ENCODE peak calls at places on chromosomes 11 and 22, in ten cellular contexts. T, V, Y, S, O, X, M, Z, D and U are unnamed samples.
A peak's percentile ranks its signal among the peaks of the same experiment; 100 is the strongest.

GRCh38 chr22:32720924-32721323 is 80.6 kb upstream of the TIMP3 start:
- DNase-seq in T (no peak), V (peak; percentile 62), Y (no peak), S (no peak), O (no peak), X (no peak), M (no peak), Z (no peak), D (no peak), U (no peak)

GRCh38 chr11:91625495-91625894 is 599.1 kb upstream of the FAT3 start:
- DNase-seq in T (no peak), V (no peak), Y (no peak), S (no peak), O (no peak), X (no peak), M (no peak), Z (no peak), D (no peak), U (no peak)

GRCh38 chr22:22721681-22722309 is 77.4 kb downstream of the GGTLC2 start:
- DNase-seq in T (no peak), V (peak; percentile 83), Y (no peak), S (peak; percentile 63), O (no peak), X (no peak), M (no peak), Z (no peak), D (peak; percentile 37), U (no peak)

GRCh38 chr11:28738549-28738948 is 630.4 kb downstream of the METTL15 start:
- DNase-seq in T (no peak), V (peak; percentile 34), Y (no peak), S (no peak), O (no peak), X (no peak), M (no peak), Z (no peak), D (no peak), U (no peak)

GRCh38 chr11:125214466-125215204 is 50.1 kb downstream of the PKNOX2 start:
- DNase-seq in T (no peak), V (no peak), Y (peak; percentile 73), S (peak; percentile 69), O (peak; percentile 47), X (no peak), M (no peak), Z (no peak), D (no peak), U (no peak)

GRCh38 chr22:18987765-18988164 is 51.7 kb upstream of the PRODH start:
- DNase-seq in T (no peak), V (no peak), Y (no peak), S (no peak), O (peak; percentile 62), X (no peak), M (peak; percentile 29), Z (no peak), D (no peak), U (no peak)

GRCh38 chr11:2089536-2090165 is 49.5 kb downstream of the IGF2 start:
- DNase-seq in T (peak; percentile 73), V (peak; percentile 11), Y (no peak), S (no peak), O (peak; percentile 47), X (no peak), M (no peak), Z (no peak), D (no peak), U (no peak)

GRCh38 chr11:12123177-12123576 is 12.8 kb downstream of the MICAL2 start:
- DNase-seq in T (no peak), V (peak; percentile 85), Y (no peak), S (no peak), O (no peak), X (no peak), M (no peak), Z (no peak), D (no peak), U (no peak)

GRCh38 chr22:42842658-42843370 is 14.3 kb downstream of the ARFGAP3 start:
- DNase-seq in T (no peak), V (peak; percentile 24), Y (no peak), S (no peak), O (no peak), X (peak; percentile 22), M (no peak), Z (no peak), D (no peak), U (no peak)

GRCh38 chr11:64141081-64141783 is 24.7 kb downstream of the MACROD1 start:
- DNase-seq in T (no peak), V (no peak), Y (peak; percentile 85), S (no peak), O (no peak), X (no peak), M (no peak), Z (no peak), D (no peak), U (no peak)

GRCh38 chr11:125210112-125210511 is 45.6 kb downstream of the PKNOX2 start:
- DNase-seq in T (no peak), V (no peak), Y (no peak), S (no peak), O (peak; percentile 51), X (no peak), M (no peak), Z (no peak), D (no peak), U (no peak)

GRCh38 chr22:17638182-17638431 is 450 bp upstream of the BCL2L13 start:
- DNase-seq in T (no peak), V (no peak), Y (no peak), S (no peak), O (no peak), X (no peak), M (no peak), Z (no peak), D (no peak), U (no peak)

GRCh38 chr11:1375161-1375954 is 14.4 kb upstream of the BRSK2 start:
- DNase-seq in T (no peak), V (no peak), Y (peak; percentile 66), S (no peak), O (no peak), X (no peak), M (no peak), Z (no peak), D (no peak), U (no peak)

GRCh38 chr11:85182437-85183109 is 444.6 kb downstream of the DLG2 start:
- DNase-seq in T (peak; percentile 69), V (peak; percentile 35), Y (no peak), S (no peak), O (peak; percentile 65), X (no peak), M (no peak), Z (no peak), D (no peak), U (no peak)

GRCh38 chr11:9206496-9206895 is 58.7 kb downstream of the DENND5A start:
- DNase-seq in T (no peak), V (peak; percentile 78), Y (no peak), S (no peak), O (no peak), X (no peak), M (no peak), Z (no peak), D (no peak), U (no peak)

DNA sequence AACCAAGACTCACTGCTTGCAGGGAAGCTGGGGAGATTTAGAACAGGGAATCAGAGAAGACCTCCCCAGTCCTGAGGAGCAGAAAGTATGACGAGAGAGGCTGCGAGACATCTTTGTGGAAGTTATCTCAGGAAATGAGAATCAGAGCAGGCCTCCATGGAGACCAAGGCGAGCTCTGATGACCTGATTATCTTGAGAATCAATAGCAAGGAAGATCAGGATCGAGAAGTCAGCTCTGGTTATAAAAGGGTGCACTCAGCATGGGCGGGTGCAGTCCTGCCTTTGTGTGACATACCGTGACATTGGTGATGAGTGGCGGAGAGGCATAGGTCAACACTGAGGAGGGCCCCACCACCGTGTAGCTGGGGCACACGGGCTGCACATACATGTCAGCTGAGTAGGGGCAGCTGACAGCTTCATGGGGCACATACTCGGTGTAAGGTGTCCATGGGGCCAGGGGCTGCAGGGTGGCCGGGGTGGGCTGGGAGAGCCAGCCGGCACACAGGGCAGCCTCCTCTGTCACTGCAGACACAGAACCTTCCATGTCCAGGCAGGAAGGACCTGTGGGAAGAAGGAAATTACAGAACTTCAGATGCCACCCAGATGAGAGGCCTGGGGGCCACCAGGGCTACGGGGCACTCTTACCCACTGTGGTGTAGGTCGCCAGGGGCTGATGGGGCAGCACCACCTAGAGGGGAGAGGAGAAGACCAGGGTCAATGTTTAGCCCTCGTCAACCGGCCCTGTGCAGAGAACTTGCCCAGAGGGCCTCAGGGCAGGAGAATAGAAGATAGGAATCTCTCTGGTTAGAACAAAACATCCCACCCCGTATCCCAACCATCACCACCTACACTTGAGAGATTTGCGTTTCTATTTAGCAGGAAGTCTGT is 21.7 kb downstream of the POU2AF1 start:
- DNase-seq in T (no peak), V (no peak), Y (no peak), S (no peak), O (no peak), X (no peak), M (no peak), Z (no peak), D (no peak), U (peak; percentile 24)
- H3K4me1 ChIP-seq in T (no peaks in the 10 kb centered on the region), V (no peaks in the 10 kb centered on the region), Y (no peaks in the 10 kb centered on the region), S (peaks cover 4% of the 10 kb centered on the region), O (no peaks in the 10 kb centered on the region), X (peaks cover 5% of the 10 kb centered on the region), M (no peaks in the 10 kb centered on the region), Z (peaks cover 51% of the 10 kb centered on the region), D (no peaks in the 10 kb centered on the region), U (no peaks in the 10 kb centered on the region)

GRCh38 chr22:27080191-27080590 is 422.8 kb downstream of the MIAT start:
- DNase-seq in T (no peak), V (no peak), Y (no peak), S (no peak), O (no peak), X (no peak), M (no peak), Z (no peak), D (no peak), U (no peak)
- H3K9me3 ChIP-seq in T (no peaks in the 10 kb centered on the region), V (no peaks in the 10 kb centered on the region), Y (no peaks in the 10 kb centered on the region), S (no peaks in the 10 kb centered on the region), O (no peaks in the 10 kb centered on the region), X (no peaks in the 10 kb centered on the region), M (no peaks in the 10 kb centered on the region), Z (no peaks in the 10 kb centered on the region), D (no peaks in the 10 kb centered on the region), U (no peaks in the 10 kb centered on the region)

GRCh38 chr11:75365711-75366181 is 14.3 kb upstream of the ARRB1 start:
- DNase-seq in T (no peak), V (peak; percentile 84), Y (no peak), S (no peak), O (no peak), X (no peak), M (peak; percentile 12), Z (no peak), D (no peak), U (no peak)
- H3K27ac ChIP-seq in T (no peak overlapping the region), V (no peak overlapping the region), Y (no peak overlapping the region), S (no peak overlapping the region), O (no peak overlapping the region), X (no peak overlapping the region), M (no peak overlapping the region), Z (no peak overlapping the region), D (no peak overlapping the region), U (no peak overlapping the region)

DNA sequence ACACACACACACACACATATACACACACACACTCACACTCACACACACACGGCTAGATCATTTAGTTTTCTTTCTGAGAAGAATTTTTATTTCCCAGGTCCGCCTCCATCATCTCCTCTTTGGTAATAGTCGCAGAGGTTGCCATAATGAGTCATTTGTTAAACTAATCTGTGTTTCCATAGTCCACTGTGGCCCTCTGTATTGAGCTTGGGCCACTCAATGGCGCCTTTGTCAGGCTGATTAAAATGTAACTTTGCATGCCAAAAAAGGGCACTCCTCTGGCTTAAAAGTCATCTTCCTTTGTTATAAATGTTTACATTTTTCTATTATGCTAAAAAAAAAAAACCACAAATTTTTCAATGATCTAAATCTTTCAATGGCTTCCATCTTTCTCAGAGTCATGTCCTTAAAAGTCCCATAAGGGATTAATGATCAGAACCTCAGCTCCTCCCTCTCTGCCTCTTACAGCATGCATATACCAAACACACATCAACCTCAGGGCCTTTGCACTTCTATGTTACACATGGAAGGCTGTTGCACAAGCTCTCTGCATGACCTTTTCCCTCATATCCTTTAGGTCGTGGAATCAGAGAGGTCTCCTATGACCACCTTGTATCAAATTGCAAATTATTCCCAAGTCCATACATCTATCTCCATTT is 35.3 kb downstream of the EHF start:
- DNase-seq in T (no peak), V (peak; percentile 28), Y (no peak), S (no peak), O (no peak), X (no peak), M (no peak), Z (no peak), D (no peak), U (no peak)
- H3K4me1 ChIP-seq in T (peaks cover 35% of the 10 kb centered on the region), V (peaks cover 9% of the 10 kb centered on the region), Y (no peaks in the 10 kb centered on the region), S (no peaks in the 10 kb centered on the region), O (peaks cover 24% of the 10 kb centered on the region), X (peaks cover 6% of the 10 kb centered on the region), M (no peaks in the 10 kb centered on the region), Z (peaks cover 23% of the 10 kb centered on the region), D (peaks cover 7% of the 10 kb centered on the region), U (peaks cover 4% of the 10 kb centered on the region)